ENCODE peak calls at places on chromosomes 3 and 15, in seven cellular contexts. One of them, this sample, is unnamed.

GRCh38 chr3:21745971-21746370 is 5.0 kb downstream of the ZNF385D start:
- DNase-seq in choroid plexus epithelial cell: no peak
- DNase-seq in brain microvascular endothelial cell: no peak
- DNase-seq in A673: no peak
- DNase-seq in endothelial cell: no peak
- DNase-seq in astrocyte of the spinal cord: peak; percentile 32
- DNase-seq in adrenal gland: no peak
- DNase-seq in this sample: no peak

GRCh38 chr3:34780973-34781372 is 858.4 kb upstream of the ARPP21 start:
- DNase-seq in brain microvascular endothelial cell: peak; percentile 22
- DNase-seq in astrocyte of the spinal cord: no peak
- DNase-seq in adrenal gland: no peak
- DNase-seq in A673: no peak
- DNase-seq in choroid plexus epithelial cell: peak; percentile 37
- DNase-seq in endothelial cell: no peak
- DNase-seq in this sample: no peak

GRCh38 chr3:190941694-190942280 is 79.3 kb upstream of the GMNC start:
- DNase-seq in endothelial cell: no peak
- DNase-seq in astrocyte of the spinal cord: no peak
- DNase-seq in adrenal gland: no peak
- DNase-seq in choroid plexus epithelial cell: no peak
- DNase-seq in A673: peak; percentile 74
- DNase-seq in brain microvascular endothelial cell: no peak
- DNase-seq in this sample: no peak

GRCh38 chr3:17583530-17583929 is 158.9 kb downstream of the TBC1D5 start:
- DNase-seq in astrocyte of the spinal cord: no peak
- DNase-seq in adrenal gland: no peak
- DNase-seq in endothelial cell: no peak
- DNase-seq in choroid plexus epithelial cell: peak; percentile 81
- DNase-seq in brain microvascular endothelial cell: no peak
- DNase-seq in A673: no peak
- DNase-seq in this sample: no peak

GRCh38 chr3:128706171-128706570 is 19.8 kb upstream of the RAB7A start:
- DNase-seq in adrenal gland: no peak
- DNase-seq in brain microvascular endothelial cell: no peak
- DNase-seq in choroid plexus epithelial cell: no peak
- DNase-seq in endothelial cell: no peak
- DNase-seq in astrocyte of the spinal cord: no peak
- DNase-seq in A673: no peak
- DNase-seq in this sample: no peak

GRCh38 chr15:77071338-77072223 is 672 bp upstream of the TSPAN3 start:
- DNase-seq in A673: no peak
- DNase-seq in brain microvascular endothelial cell: no peak
- DNase-seq in adrenal gland: no peak
- DNase-seq in endothelial cell: no peak
- DNase-seq in astrocyte of the spinal cord: no peak
- DNase-seq in choroid plexus epithelial cell: no peak
- DNase-seq in this sample: no peak

GRCh38 chr15:30073915-30074314 is 8.8 kb upstream of the GOLGA8J start:
- DNase-seq in adrenal gland: no peak
- DNase-seq in A673: no peak
- DNase-seq in endothelial cell: no peak
- DNase-seq in brain microvascular endothelial cell: no peak
- DNase-seq in astrocyte of the spinal cord: no peak
- DNase-seq in choroid plexus epithelial cell: no peak
- DNase-seq in this sample: no peak

GRCh38 chr3:164845739-164846138 is 232.6 kb downstream of the SI start:
- DNase-seq in adrenal gland: no peak
- DNase-seq in endothelial cell: no peak
- DNase-seq in choroid plexus epithelial cell: no peak
- DNase-seq in brain microvascular endothelial cell: no peak
- DNase-seq in A673: no peak
- DNase-seq in astrocyte of the spinal cord: no peak
- DNase-seq in this sample: no peak

GRCh38 chr3:37149246-37149645 is 25.1 kb downstream of the LRRFIP2 start:
- DNase-seq in A673: no peak
- DNase-seq in adrenal gland: no peak
- DNase-seq in endothelial cell: no peak
- DNase-seq in choroid plexus epithelial cell: no peak
- DNase-seq in brain microvascular endothelial cell: no peak
- DNase-seq in astrocyte of the spinal cord: no peak
- DNase-seq in this sample: no peak

GRCh38 chr3:73558399-73559075 is 66.2 kb downstream of the PDZRN3 start:
- DNase-seq in A673: no peak
- DNase-seq in astrocyte of the spinal cord: peak; percentile 35
- DNase-seq in adrenal gland: peak; percentile 72
- DNase-seq in endothelial cell: no peak
- DNase-seq in choroid plexus epithelial cell: peak; percentile 61
- DNase-seq in brain microvascular endothelial cell: no peak
- DNase-seq in this sample: peak; percentile 15

GRCh38 chr3:38583688-38584087 is 65.8 kb downstream of the SCN5A start:
- DNase-seq in endothelial cell: no peak
- DNase-seq in adrenal gland: peak; percentile 28
- DNase-seq in A673: no peak
- DNase-seq in choroid plexus epithelial cell: no peak
- DNase-seq in astrocyte of the spinal cord: no peak
- DNase-seq in brain microvascular endothelial cell: no peak
- DNase-seq in this sample: no peak

GRCh38 chr3:151171145-151171544 is 31.9 kb downstream of the GPR171 start:
- DNase-seq in astrocyte of the spinal cord: peak; percentile 14
- DNase-seq in endothelial cell: no peak
- DNase-seq in A673: no peak
- DNase-seq in choroid plexus epithelial cell: peak; percentile 16
- DNase-seq in brain microvascular endothelial cell: peak; percentile 24
- DNase-seq in adrenal gland: peak; percentile 57
- DNase-seq in this sample: no peak

GRCh38 chr3:70393881-70394612 is 81.6 kb upstream of the MDFIC2 start:
- DNase-seq in A673: no peak
- DNase-seq in choroid plexus epithelial cell: no peak
- DNase-seq in adrenal gland: no peak
- DNase-seq in astrocyte of the spinal cord: no peak
- DNase-seq in brain microvascular endothelial cell: no peak
- DNase-seq in endothelial cell: no peak
- DNase-seq in this sample: no peak

GRCh38 chr15:63052961-63053698 is 10.6 kb downstream of the TPM1 start:
- DNase-seq in brain microvascular endothelial cell: no peak
- DNase-seq in astrocyte of the spinal cord: peak; percentile 35
- DNase-seq in adrenal gland: peak; percentile 93
- DNase-seq in A673: no peak
- DNase-seq in choroid plexus epithelial cell: no peak
- DNase-seq in endothelial cell: no peak
- DNase-seq in this sample: peak; percentile 58

GRCh38 chr3:117409701-117410459 is 700.3 kb downstream of the TUSC7 start:
- DNase-seq in A673: no peak
- DNase-seq in astrocyte of the spinal cord: peak; percentile 29
- DNase-seq in adrenal gland: no peak
- DNase-seq in endothelial cell: no peak
- DNase-seq in brain microvascular endothelial cell: peak; percentile 3
- DNase-seq in choroid plexus epithelial cell: peak; percentile 48
- DNase-seq in this sample: no peak

GRCh38 chr15:37125143-37125542 is 24.8 kb upstream of the MEIS2 start:
- DNase-seq in astrocyte of the spinal cord: no peak
- DNase-seq in adrenal gland: no peak
- DNase-seq in A673: no peak
- DNase-seq in choroid plexus epithelial cell: peak; percentile 48
- DNase-seq in endothelial cell: no peak
- DNase-seq in brain microvascular endothelial cell: peak; percentile 54
- DNase-seq in this sample: no peak

GRCh38 chr3:194935061-194935460 is 249.4 kb downstream of the FAM43A start:
- DNase-seq in astrocyte of the spinal cord: no peak
- DNase-seq in choroid plexus epithelial cell: no peak
- DNase-seq in endothelial cell: no peak
- DNase-seq in brain microvascular endothelial cell: no peak
- DNase-seq in A673: no peak
- DNase-seq in adrenal gland: peak; percentile 59
- DNase-seq in this sample: no peak

GRCh38 chr15:43473885-43474284 is 19.1 kb downstream of the TP53BP1 start:
- DNase-seq in adrenal gland: no peak
- DNase-seq in astrocyte of the spinal cord: no peak
- DNase-seq in brain microvascular endothelial cell: no peak
- DNase-seq in A673: no peak
- DNase-seq in choroid plexus epithelial cell: no peak
- DNase-seq in endothelial cell: no peak
- DNase-seq in this sample: no peak

GRCh38 chr3:151835751-151836550 is 22.0 kb downstream of the AADAC start:
- DNase-seq in endothelial cell: no peak
- DNase-seq in adrenal gland: no peak
- DNase-seq in astrocyte of the spinal cord: peak; percentile 77
- DNase-seq in A673: no peak
- DNase-seq in brain microvascular endothelial cell: peak; percentile 53
- DNase-seq in choroid plexus epithelial cell: peak; percentile 85
- DNase-seq in this sample: no peak

GRCh38 chr3:98901032-98901464 is 447 bp downstream of the DCBLD2 start:
- DNase-seq in choroid plexus epithelial cell: peak; percentile 53
- DNase-seq in endothelial cell: peak; percentile 55
- DNase-seq in brain microvascular endothelial cell: peak; percentile 48
- DNase-seq in astrocyte of the spinal cord: peak; percentile 64
- DNase-seq in A673: peak; percentile 42
- DNase-seq in adrenal gland: peak; percentile 70
- DNase-seq in this sample: peak; percentile 32

GRCh38 chr3:78868570-78868969 is 899.2 kb downstream of the ROBO1 start:
- DNase-seq in brain microvascular endothelial cell: no peak
- DNase-seq in choroid plexus epithelial cell: no peak
- DNase-seq in adrenal gland: no peak
- DNase-seq in A673: peak; percentile 75
- DNase-seq in endothelial cell: no peak
- DNase-seq in astrocyte of the spinal cord: no peak
- DNase-seq in this sample: no peak

GRCh38 chr15:45583731-45584639 is 3.2 kb upstream of the BLOC1S6 start:
- DNase-seq in astrocyte of the spinal cord: no peak
- DNase-seq in A673: peak; percentile 31
- DNase-seq in endothelial cell: no peak
- DNase-seq in brain microvascular endothelial cell: no peak
- DNase-seq in choroid plexus epithelial cell: no peak
- DNase-seq in adrenal gland: peak; percentile 59
- DNase-seq in this sample: no peak

GRCh38 chr15:29601811-29602210 is 220.5 kb downstream of the TJP1 start:
- DNase-seq in adrenal gland: no peak
- DNase-seq in choroid plexus epithelial cell: peak; percentile 33
- DNase-seq in astrocyte of the spinal cord: peak; percentile 40
- DNase-seq in brain microvascular endothelial cell: no peak
- DNase-seq in endothelial cell: no peak
- DNase-seq in A673: no peak
- DNase-seq in this sample: no peak

DNA sequence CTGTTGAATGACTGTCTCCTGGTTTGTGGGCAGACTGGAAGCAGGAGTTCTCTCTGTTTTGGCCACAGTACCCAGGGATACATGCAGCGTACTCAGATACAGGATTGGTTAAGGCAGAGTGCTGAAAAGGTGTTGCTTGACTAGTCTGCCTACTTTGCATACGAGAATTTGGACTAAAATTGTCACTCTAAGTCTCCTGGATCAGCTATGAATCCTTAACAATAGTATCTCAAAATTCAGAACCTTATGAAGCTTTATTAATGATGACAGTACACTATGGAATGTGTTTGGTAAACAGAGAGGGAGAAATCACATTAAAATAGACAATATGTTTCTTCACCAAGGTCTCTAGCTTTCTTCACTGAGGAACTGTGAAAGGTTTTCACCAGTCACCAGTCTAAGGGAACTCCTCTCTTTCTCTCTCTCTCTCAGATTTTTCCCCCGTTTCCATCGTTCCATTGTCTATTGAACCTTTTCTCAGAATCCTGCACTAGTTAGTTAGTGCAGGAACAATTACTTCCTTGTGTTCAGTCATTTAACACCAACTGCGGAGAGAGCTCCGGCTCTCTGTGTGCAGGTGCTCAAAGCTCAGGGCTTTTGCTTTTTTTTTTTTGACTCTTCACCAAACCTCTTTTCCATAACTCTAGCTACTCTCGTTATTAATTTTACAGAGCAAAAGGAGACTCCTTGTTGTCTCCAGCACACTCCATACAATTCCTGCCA is 85.9 kb upstream of the FNDC3B start:
- DNase-seq in brain microvascular endothelial cell: no peak
- DNase-seq in choroid plexus epithelial cell: no peak
- DNase-seq in adrenal gland: no peak
- DNase-seq in astrocyte of the spinal cord: no peak
- DNase-seq in A673: no peak
- DNase-seq in endothelial cell: no peak
- DNase-seq in this sample: no peak
- TF ChIP-seq CTCF in brain microvascular endothelial cell: no peak
- TF ChIP-seq CTCF in choroid plexus epithelial cell: no peak
- TF ChIP-seq CTCF in adrenal gland: no peak
- TF ChIP-seq CTCF in astrocyte of the spinal cord: no peak
- TF ChIP-seq CTCF in A673: no peak
- TF ChIP-seq CTCF in endothelial cell: no peak
- TF ChIP-seq CTCF in this sample: no peak

DNA sequence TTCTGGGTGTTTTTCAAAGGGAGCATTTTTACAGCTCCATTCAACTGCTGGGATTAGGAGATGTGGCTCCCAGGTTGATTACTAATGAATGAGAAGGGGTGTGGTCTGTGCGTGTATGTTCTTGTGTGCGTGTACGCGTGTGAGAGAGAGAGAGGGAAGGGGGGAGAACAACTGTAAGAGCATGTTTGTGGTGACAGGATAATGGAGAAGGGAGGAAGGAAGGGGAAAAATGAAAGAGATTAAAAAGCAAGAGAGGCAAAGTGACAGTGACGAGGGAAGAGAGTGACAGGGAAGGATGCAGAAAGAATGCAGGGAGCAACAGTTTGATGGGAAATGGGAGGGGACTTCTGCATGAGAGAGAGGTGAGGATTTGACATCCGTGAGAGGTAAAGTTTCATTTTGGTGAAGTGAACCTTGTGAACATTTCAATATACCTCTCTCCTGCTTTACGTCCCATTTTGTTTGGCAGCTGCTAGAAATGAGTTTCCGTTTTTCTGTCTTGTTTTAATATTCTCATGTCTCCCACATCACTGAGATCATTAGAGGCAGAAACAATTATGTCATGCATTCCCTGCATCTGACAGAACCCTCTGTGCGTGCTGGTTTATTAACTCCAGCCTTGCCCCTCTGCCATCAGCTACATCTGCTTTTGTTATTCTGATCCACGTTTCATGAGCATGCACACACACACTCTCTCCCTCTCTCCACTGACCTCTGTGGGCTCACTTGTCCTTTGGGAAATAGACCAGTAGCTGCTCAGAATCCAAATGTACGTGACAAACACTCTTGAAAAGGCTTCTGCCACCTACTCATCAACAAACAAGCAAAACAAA is 161.6 kb downstream of the GAP43 start:
- DNase-seq in astrocyte of the spinal cord: peak; percentile 80
- DNase-seq in endothelial cell: no peak
- DNase-seq in adrenal gland: peak; percentile 59
- DNase-seq in brain microvascular endothelial cell: peak; percentile 74
- DNase-seq in A673: no peak
- DNase-seq in choroid plexus epithelial cell: peak; percentile 55
- DNase-seq in this sample: no peak
- TF ChIP-seq CTCF in astrocyte of the spinal cord: no peak
- TF ChIP-seq CTCF in endothelial cell: no peak
- TF ChIP-seq CTCF in adrenal gland: no peak
- TF ChIP-seq CTCF in brain microvascular endothelial cell: no peak
- TF ChIP-seq CTCF in A673: peak; percentile 29
- TF ChIP-seq CTCF in choroid plexus epithelial cell: no peak
- TF ChIP-seq CTCF in this sample: no peak

GRCh38 chr15:70892002-70892911 is at the start of the genes LRRC49 and THAP10:
- DNase-seq in choroid plexus epithelial cell: peak; percentile 94
- DNase-seq in brain microvascular endothelial cell: peak; percentile 97
- DNase-seq in adrenal gland: peak; percentile 96
- DNase-seq in endothelial cell: peak; percentile 74
- DNase-seq in A673: peak; percentile 96
- DNase-seq in astrocyte of the spinal cord: peak; percentile 96
- DNase-seq in this sample: peak; percentile 87
- TF ChIP-seq CTCF in choroid plexus epithelial cell: no peak
- TF ChIP-seq CTCF in brain microvascular endothelial cell: no peak
- TF ChIP-seq CTCF in adrenal gland: no peak
- TF ChIP-seq CTCF in endothelial cell: no peak
- TF ChIP-seq CTCF in A673: no peak
- TF ChIP-seq CTCF in astrocyte of the spinal cord: no peak
- TF ChIP-seq CTCF in this sample: no peak

GRCh38 chr15:33064878-33065277 is 129.6 kb downstream of the FMN1 start:
- DNase-seq in choroid plexus epithelial cell: peak; percentile 77
- DNase-seq in endothelial cell: no peak
- DNase-seq in adrenal gland: no peak
- DNase-seq in astrocyte of the spinal cord: peak; percentile 64
- DNase-seq in A673: no peak
- DNase-seq in brain microvascular endothelial cell: peak; percentile 76
- DNase-seq in this sample: no peak
- TF ChIP-seq CTCF in choroid plexus epithelial cell: no peak
- TF ChIP-seq CTCF in endothelial cell: no peak
- TF ChIP-seq CTCF in adrenal gland: no peak
- TF ChIP-seq CTCF in astrocyte of the spinal cord: no peak
- TF ChIP-seq CTCF in A673: no peak
- TF ChIP-seq CTCF in brain microvascular endothelial cell: no peak
- TF ChIP-seq CTCF in this sample: no peak